ENCODE peak calls at places on chromosomes 11 and 22, in six cellular contexts. Q is H54; C is fibroblast of villous mesenchyme; B is uterus; F is CD4-positive, alpha-beta T cell; P is M059J. L is an unnamed sample.

GRCh38 chr11:117930668-117931330 is 1.6 kb upstream of the TMPRSS13 start:
- DNase-seq in Q (no peak), C (no peak), B (no peak), F (no peak), P (no peak), L (no peak)

GRCh38 chr22:20920881-20921203 is 3.6 kb downstream of the CRKL start:
- DNase-seq in Q (no peak), C (no peak), B (no peak), F (no peak), P (no peak), L (no peak)

GRCh38 chr11:127675602-127676001 is 675.0 kb upstream of the KIRREL3 start:
- DNase-seq in Q (no peak), C (no peak), B (no peak), F (no peak), P (peak; percentile 54), L (no peak)

GRCh38 chr11:115054541-115055538 is 376.5 kb downstream of the NXPE2 start:
- DNase-seq in Q (no peak), C (no peak), B (no peak), F (no peak), P (peak; percentile 40), L (no peak)

GRCh38 chr11:27963370-27963769 is 144.6 kb downstream of the KIF18A start:
- DNase-seq in Q (no peak), C (no peak), B (no peak), F (no peak), P (no peak), L (no peak)

GRCh38 chr11:3028808-3029207 is 28.4 kb downstream of the CARS1 start:
- DNase-seq in Q (no peak), C (no peak), B (no peak), F (no peak), P (no peak), L (no peak)

GRCh38 chr11:94049351-94049750 is 28.2 kb downstream of the HEPHL1 start:
- DNase-seq in Q (no peak), C (no peak), B (no peak), F (no peak), P (no peak), L (no peak)

GRCh38 chr11:16891964-16892363 is 122.2 kb downstream of the PLEKHA7 start:
- DNase-seq in Q (no peak), C (peak; percentile 74), B (no peak), F (no peak), P (peak; percentile 95), L (no peak)

GRCh38 chr11:14443642-14444041 is 56.0 kb downstream of the COPB1 start:
- DNase-seq in Q (no peak), C (peak; percentile 50), B (no peak), F (no peak), P (peak; percentile 94), L (no peak)

GRCh38 chr22:19824197-19825015 is 30.3 kb downstream of the GNB1L start:
- DNase-seq in Q (no peak), C (no peak), B (no peak), F (no peak), P (no peak), L (no peak)

GRCh38 chr11:123083623-123084029 is 21.7 kb upstream of the HSPA8 start:
- DNase-seq in Q (peak; percentile 60), C (peak; percentile 94), B (peak; percentile 89), F (peak; percentile 70), P (peak; percentile 99), L (peak; percentile 98)

GRCh38 chr22:41919357-41920224 is 4.7 kb upstream of the SHISA8 start:
- DNase-seq in Q (no peak), C (peak; percentile 17), B (no peak), F (peak; percentile 42), P (peak; percentile 14), L (no peak)

GRCh38 chr11:44437122-44437521 is 127.2 kb upstream of the ALX4 start:
- DNase-seq in Q (no peak), C (no peak), B (no peak), F (no peak), P (no peak), L (no peak)

GRCh38 chr11:96781082-96781481 is 391.3 kb downstream of the JRKL start:
- DNase-seq in Q (no peak), C (no peak), B (no peak), F (no peak), P (peak; percentile 69), L (no peak)

GRCh38 chr11:3933165-3933628 is 77.7 kb downstream of the STIM1 start:
- DNase-seq in Q (no peak), C (no peak), B (no peak), F (no peak), P (no peak), L (no peak)

GRCh38 chr11:118339281-118340045 is 3.0 kb downstream of the CD3D start:
- DNase-seq in Q (no peak), C (no peak), B (no peak), F (no peak), P (no peak), L (no peak)

GRCh38 chr11:19199766-19200165 is 2.0 kb downstream of the CSRP3 start:
- DNase-seq in Q (no peak), C (no peak), B (no peak), F (no peak), P (peak; percentile 43), L (peak; percentile 20)

GRCh38 chr11:67119577-67120391 is 721 bp downstream of the KDM2A start:
- DNase-seq in Q (no peak), C (peak; percentile 21), B (peak; percentile 19), F (peak; percentile 7), P (peak; percentile 45), L (no peak)

GRCh38 chr11:74443071-74443864 is 24.1 kb downstream of the KCNE3 start:
- DNase-seq in Q (no peak), C (peak; percentile 16), B (no peak), F (no peak), P (peak; percentile 76), L (no peak)

GRCh38 chr11:105903113-105903512 is 118.9 kb downstream of the MSANTD4 start:
- DNase-seq in Q (no peak), C (no peak), B (no peak), F (no peak), P (no peak), L (no peak)

GRCh38 chr11:102683277-102683676 is 22.3 kb downstream of the MMP27 start:
- DNase-seq in Q (no peak), C (no peak), B (no peak), F (no peak), P (no peak), L (no peak)

GRCh38 chr22:37184380-37184755 is 3.7 kb downstream of the C1QTNF6 start:
- DNase-seq in Q (no peak), C (no peak), B (no peak), F (no peak), P (no peak), L (no peak)

GRCh38 chr11:70281114-70281729 is 10.7 kb downstream of the PPFIA1 start:
- DNase-seq in Q (peak; percentile 48), C (peak; percentile 47), B (peak; percentile 39), F (no peak), P (no peak), L (peak; percentile 12)

GRCh38 chr11:13939952-13940610 is 22.4 kb upstream of the SPON1 start:
- DNase-seq in Q (peak; percentile 60), C (no peak), B (no peak), F (no peak), P (peak; percentile 95), L (no peak)

GRCh38 chr22:50695421-50696250 is 23.0 kb downstream of the SHANK3 start:
- DNase-seq in Q (no peak), C (no peak), B (no peak), F (no peak), P (no peak), L (no peak)

GRCh38 chr11:5712507-5712906 is 22.9 kb downstream of the TRIM22 start:
- DNase-seq in Q (no peak), C (no peak), B (no peak), F (no peak), P (peak; percentile 24), L (no peak)

GRCh38 chr22:47033648-47034000 is 271.2 kb downstream of the TBC1D22A start:
- DNase-seq in Q (no peak), C (no peak), B (no peak), F (no peak), P (no peak), L (no peak)